ENCODE peak calls at places on chromosome 14, in six cellular contexts. B, U, Z, V, Q and J are unnamed samples.

GRCh38 chr14:89621009-89621421 is 204.0 kb upstream of the FOXN3 start:
- DNase-seq in V (no peak), Q (no peak), B (no peak), Z (no peak), U (no peak), J (no peak)

GRCh38 chr14:89240414-89240813 is 176.6 kb downstream of the FOXN3 start:
- DNase-seq in Z (no peak), B (peak), V (peak), U (no peak), Q (peak), J (peak)

GRCh38 chr14:80784824-80785223 is 156.7 kb downstream of the CEP128 start:
- DNase-seq in Z (no peak), U (no peak), V (no peak), B (no peak), Q (peak), J (peak)

GRCh38 chr14:96627386-96627785 is 125.2 kb downstream of the PAPOLA start:
- DNase-seq in V (no peak), Q (no peak), U (no peak), B (no peak), Z (no peak), J (no peak)

GRCh38 chr14:59028476-59029202 is 159.8 kb upstream of the DAAM1 start:
- DNase-seq in B (peak), V (peak), Q (peak), Z (peak), U (peak), J (peak)

GRCh38 chr14:106417224-106418049 is 891.1 kb downstream of the TMEM121 start:
- DNase-seq in V (no peak), B (no peak), U (peak), Z (peak), Q (no peak), J (peak)

GRCh38 chr14:69997849-69998248 is 118.6 kb downstream of the SMOC1 start:
- DNase-seq in Q (peak), U (peak), V (peak), B (peak), Z (no peak), J (peak)

GRCh38 chr14:79465651-79466050 is 745.7 kb downstream of the DIO2 start:
- DNase-seq in B (no peak), Q (no peak), U (no peak), V (no peak), Z (no peak), J (no peak)

GRCh38 chr14:51236314-51236713 is 3.7 kb upstream of the TMX1 start:
- DNase-seq in U (no peak), Q (peak), V (no peak), B (peak), Z (no peak), J (peak)

GRCh38 chr14:105494606-105494929 is 3.5 kb downstream of the TEDC1 start:
- DNase-seq in B (no peak), Q (no peak), V (no peak), U (no peak), Z (no peak), J (no peak)

DNA sequence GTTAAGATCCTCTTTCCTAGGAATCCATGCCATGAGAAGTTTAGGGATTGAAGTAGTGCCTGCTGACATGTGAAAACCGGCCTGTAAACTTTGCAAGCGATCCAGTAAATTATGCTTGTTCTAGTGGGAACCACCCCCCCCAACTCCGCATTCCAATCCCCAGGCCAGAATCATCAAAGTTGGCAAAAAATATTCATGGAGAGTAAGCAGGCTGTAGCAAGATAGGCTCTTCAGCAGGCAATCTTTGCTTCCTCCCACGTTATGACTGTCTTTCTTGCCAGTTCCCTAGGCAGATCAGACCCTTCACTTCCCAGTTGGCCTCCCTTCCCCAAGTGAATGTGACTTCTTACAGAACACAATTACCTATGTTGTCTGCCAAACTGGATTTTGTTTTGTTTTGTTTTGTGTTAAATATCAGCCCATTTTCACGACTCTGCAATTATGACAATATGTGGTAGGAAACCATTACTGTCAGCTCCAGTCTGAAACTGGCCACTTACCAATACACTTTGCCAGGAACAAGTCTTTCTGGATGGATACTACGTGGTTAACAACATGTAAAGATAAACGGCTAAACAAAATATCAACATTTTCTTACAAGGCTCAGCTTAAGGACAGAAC is 1.1 kb upstream of the PTGER2 start:
- DNase-seq in Q (peak), B (no peak), V (no peak), Z (no peak), U (no peak), J (no peak)
- H3K4me3 ChIP-seq in Q (no peak), B (no peak), V (peak), Z (peak), U (peak), J (peak)

GRCh38 chr14:56810341-56810740 is at the start of gene OTX2:
- DNase-seq in V (no peak), B (no peak), U (no peak), Q (no peak), Z (peak), J (peak)

GRCh38 chr14:56812364-56813103 is 2.3 kb upstream of the OTX2 start:
- DNase-seq in U (no peak), Z (no peak), V (no peak), B (no peak), Q (no peak), J (no peak)

GRCh38 chr14:56813143-56813551 is 2.9 kb upstream of the OTX2 start:
- DNase-seq in Q (no peak), Z (peak), B (no peak), V (no peak), U (no peak), J (no peak)

GRCh38 chr14:56810850-56811595 is 744 bp upstream of the OTX2 start:
- DNase-seq in Z (peak), Q (no peak), B (no peak), V (no peak), U (no peak), J (no peak)

DNA sequence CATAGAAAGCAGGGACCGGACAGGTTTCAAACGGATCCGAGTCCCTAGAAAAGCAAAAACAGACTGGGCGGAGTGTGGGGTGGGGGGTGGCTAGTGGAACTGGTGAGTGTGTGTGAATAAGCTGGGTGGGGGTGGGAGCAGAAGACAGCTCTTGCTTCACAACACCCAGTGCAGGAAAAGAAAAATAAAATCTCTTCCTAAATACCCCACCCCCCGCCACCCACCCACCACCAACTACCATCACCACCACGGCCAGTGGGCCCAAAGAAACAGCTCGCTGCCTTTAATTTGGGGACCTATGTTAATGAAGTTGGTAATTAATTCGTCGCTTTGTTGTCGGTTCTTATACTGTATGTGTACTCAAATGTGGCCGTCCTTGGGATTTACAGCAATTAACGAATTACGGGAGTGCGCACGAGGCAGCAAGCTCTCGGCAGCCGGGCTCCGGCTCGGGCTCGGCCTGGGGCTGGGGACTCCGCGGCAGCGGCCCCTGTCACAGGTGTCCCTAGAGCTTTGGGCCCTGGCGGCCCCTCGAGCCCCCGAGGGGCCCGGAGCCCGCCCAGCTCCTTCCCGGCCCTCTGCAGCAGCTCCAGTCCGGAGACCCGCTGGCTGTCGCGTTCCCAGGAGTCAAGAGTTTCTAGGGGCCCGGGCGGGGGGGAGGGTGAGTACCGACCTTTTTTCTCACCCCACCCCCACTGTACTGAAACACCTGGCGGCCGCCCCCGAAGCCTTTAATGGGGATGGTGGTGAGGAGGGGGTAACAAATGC is 1.5 kb upstream of the OTX2 start:
- DNase-seq in U (no peak), Z (peak), Q (no peak), V (no peak), B (no peak), J (no peak)
- TF ChIP-seq CTCF in U (no peak), Z (no peak), Q (no peak), V (no peak), B (no peak), J (no peak)

GRCh38 chr14:61107148-61107641 is 126.2 kb downstream of the SLC38A6 start:
- DNase-seq in V (no peak), U (no peak), B (peak), Z (no peak), Q (peak), J (peak)
- H3K4me3 ChIP-seq in V (no peak), U (no peak), B (no peak), Z (no peak), Q (no peak), J (no peak)

GRCh38 chr14:100306506-100307214 is 416 bp upstream of the SLC25A29 start:
- DNase-seq in Z (peak), B (peak), Q (peak), U (peak), V (peak), J (peak)

GRCh38 chr14:100306256-100306505 is at the start of gene SLC25A29:
- DNase-seq in Q (no peak), U (no peak), Z (no peak), B (no peak), V (no peak), J (no peak)

GRCh38 chr14:100308112-100308792 is 2.0 kb upstream of the SLC25A29 start:
- DNase-seq in U (no peak), B (no peak), Z (no peak), Q (no peak), V (no peak), J (no peak)

GRCh38 chr14:100309028-100309718 is 2.9 kb upstream of the SLC25A29 start:
- DNase-seq in B (no peak), Q (no peak), Z (no peak), U (no peak), V (no peak), J (no peak)

GRCh38 chr14:100307215-100308111 is 1.2 kb upstream of the SLC25A29 start:
- DNase-seq in V (no peak), U (peak), Z (peak), B (no peak), Q (no peak), J (no peak)
- TF ChIP-seq CTCF in V (no peak), U (no peak), Z (no peak), B (no peak), Q (no peak), J (no peak)

GRCh38 chr14:61476737-61477410 is 155.5 kb downstream of the PRKCH start:
- DNase-seq in U (peak), Z (no peak), B (peak), V (peak), Q (peak), J (peak)
- H3K4me3 ChIP-seq in U (no peak), Z (no peak), B (no peak), V (no peak), Q (no peak), J (peak)